ENCODE peak calls at places on chromosome 12, in five cellular contexts. One of them, this sample, is unnamed.

GRCh38 chr12:25463521-25463920 is 89.6 kb downstream of the LMNTD1 start:
- DNase-seq in tibial artery: no peak
- DNase-seq in GM12865: no peak
- DNase-seq in OCI-LY7: no peak
- DNase-seq in CD4-positive, alpha-beta T cell: no peak
- DNase-seq in this sample: no peak

GRCh38 chr12:47939009-47939601 is 24.3 kb upstream of the TMEM106C start:
- DNase-seq in tibial artery: no peak
- DNase-seq in GM12865: no peak
- DNase-seq in OCI-LY7: no peak
- DNase-seq in CD4-positive, alpha-beta T cell: no peak
- DNase-seq in this sample: no peak

GRCh38 chr12:53223391-53224267 is 8.4 kb downstream of the RARG start:
- DNase-seq in tibial artery: peak; percentile 78
- DNase-seq in GM12865: no peak
- DNase-seq in OCI-LY7: no peak
- DNase-seq in CD4-positive, alpha-beta T cell: peak; percentile 26
- DNase-seq in this sample: no peak

GRCh38 chr12:48084066-48084465 is 21.8 kb downstream of the SENP1 start:
- DNase-seq in tibial artery: no peak
- DNase-seq in GM12865: no peak
- DNase-seq in OCI-LY7: peak; percentile 36
- DNase-seq in CD4-positive, alpha-beta T cell: no peak
- DNase-seq in this sample: no peak

GRCh38 chr12:46360908-46361666 is 11.5 kb downstream of the SLC38A2 start:
- DNase-seq in tibial artery: no peak
- DNase-seq in GM12865: peak; percentile 72
- DNase-seq in OCI-LY7: peak; percentile 49
- DNase-seq in CD4-positive, alpha-beta T cell: no peak
- DNase-seq in this sample: no peak

GRCh38 chr12:131007031-131007793 is 53.5 kb downstream of the ADGRD1 start:
- DNase-seq in tibial artery: no peak
- DNase-seq in GM12865: no peak
- DNase-seq in OCI-LY7: no peak
- DNase-seq in CD4-positive, alpha-beta T cell: no peak
- DNase-seq in this sample: no peak

GRCh38 chr12:109088818-109089217 is 4.5 kb downstream of the ALKBH2 start:
- DNase-seq in tibial artery: no peak
- DNase-seq in GM12865: no peak
- DNase-seq in OCI-LY7: no peak
- DNase-seq in CD4-positive, alpha-beta T cell: no peak
- DNase-seq in this sample: no peak

GRCh38 chr12:3622732-3623690 is 129.9 kb downstream of the CRACR2A start:
- DNase-seq in tibial artery: no peak
- DNase-seq in GM12865: peak; percentile 3
- DNase-seq in OCI-LY7: no peak
- DNase-seq in CD4-positive, alpha-beta T cell: no peak
- DNase-seq in this sample: no peak

GRCh38 chr12:12899530-12900380 is 8.4 kb downstream of the GPRC5A start:
- DNase-seq in tibial artery: peak; percentile 75
- DNase-seq in GM12865: peak; percentile 47
- DNase-seq in OCI-LY7: no peak
- DNase-seq in CD4-positive, alpha-beta T cell: no peak
- DNase-seq in this sample: no peak

GRCh38 chr12:104275689-104276088 is 27.9 kb upstream of the EID3 start:
- DNase-seq in tibial artery: no peak
- DNase-seq in GM12865: no peak
- DNase-seq in OCI-LY7: no peak
- DNase-seq in CD4-positive, alpha-beta T cell: no peak
- DNase-seq in this sample: no peak

GRCh38 chr12:116613256-116613655 is 54.1 kb downstream of the MAP1LC3B2 start:
- DNase-seq in tibial artery: no peak
- DNase-seq in GM12865: no peak
- DNase-seq in OCI-LY7: no peak
- DNase-seq in CD4-positive, alpha-beta T cell: no peak
- DNase-seq in this sample: no peak

GRCh38 chr12:106305376-106305775 is 2.8 kb downstream of the TCP11L2 start:
- DNase-seq in tibial artery: no peak
- DNase-seq in GM12865: no peak
- DNase-seq in OCI-LY7: no peak
- DNase-seq in CD4-positive, alpha-beta T cell: no peak
- DNase-seq in this sample: no peak

GRCh38 chr12:21906919-21907642 is 34.1 kb downstream of the ABCC9 start:
- DNase-seq in tibial artery: no peak
- DNase-seq in GM12865: no peak
- DNase-seq in OCI-LY7: no peak
- DNase-seq in CD4-positive, alpha-beta T cell: no peak
- DNase-seq in this sample: no peak

GRCh38 chr12:54941659-54942058 is 42.9 kb downstream of the TESPA1 start:
- DNase-seq in tibial artery: no peak
- DNase-seq in GM12865: no peak
- DNase-seq in OCI-LY7: no peak
- DNase-seq in CD4-positive, alpha-beta T cell: no peak
- DNase-seq in this sample: no peak

GRCh38 chr12:49105504-49106120 is 5.0 kb downstream of the LMBR1L start:
- DNase-seq in tibial artery: no peak
- DNase-seq in GM12865: no peak
- DNase-seq in OCI-LY7: peak; percentile 25
- DNase-seq in CD4-positive, alpha-beta T cell: no peak
- DNase-seq in this sample: no peak

GRCh38 chr12:117329756-117330155 is 31.7 kb downstream of the NOS1 start:
- DNase-seq in tibial artery: no peak
- DNase-seq in GM12865: no peak
- DNase-seq in OCI-LY7: no peak
- DNase-seq in CD4-positive, alpha-beta T cell: no peak
- DNase-seq in this sample: no peak

GRCh38 chr12:19130224-19131019 is 889 bp downstream of the PLEKHA5 start:
- DNase-seq in tibial artery: peak; percentile 67
- DNase-seq in GM12865: no peak
- DNase-seq in OCI-LY7: no peak
- DNase-seq in CD4-positive, alpha-beta T cell: peak; percentile 6
- DNase-seq in this sample: no peak

GRCh38 chr12:50527086-50527726 is 22.4 kb downstream of the DIP2B start:
- DNase-seq in tibial artery: no peak
- DNase-seq in GM12865: no peak
- DNase-seq in OCI-LY7: no peak
- DNase-seq in CD4-positive, alpha-beta T cell: no peak
- DNase-seq in this sample: no peak

GRCh38 chr12:106845910-106846309 is 71.4 kb downstream of the RIC8B start:
- DNase-seq in tibial artery: no peak
- DNase-seq in GM12865: no peak
- DNase-seq in OCI-LY7: no peak
- DNase-seq in CD4-positive, alpha-beta T cell: no peak
- DNase-seq in this sample: no peak

GRCh38 chr12:63787306-63787705 is 7.6 kb downstream of the RXYLT1 start:
- DNase-seq in tibial artery: no peak
- DNase-seq in GM12865: no peak
- DNase-seq in OCI-LY7: no peak
- DNase-seq in CD4-positive, alpha-beta T cell: no peak
- DNase-seq in this sample: no peak

GRCh38 chr12:66014818-66015217 is 115.7 kb downstream of the LLPH start:
- DNase-seq in tibial artery: no peak
- DNase-seq in GM12865: no peak
- DNase-seq in OCI-LY7: no peak
- DNase-seq in CD4-positive, alpha-beta T cell: no peak
- DNase-seq in this sample: no peak

GRCh38 chr12:66011731-66012130 is 118.8 kb downstream of the LLPH start:
- DNase-seq in tibial artery: no peak
- DNase-seq in GM12865: no peak
- DNase-seq in OCI-LY7: no peak
- DNase-seq in CD4-positive, alpha-beta T cell: no peak
- DNase-seq in this sample: no peak

GRCh38 chr12:66008985-66009384 is 121.6 kb downstream of the LLPH start:
- DNase-seq in tibial artery: no peak
- DNase-seq in GM12865: peak; percentile 38
- DNase-seq in OCI-LY7: no peak
- DNase-seq in CD4-positive, alpha-beta T cell: no peak
- DNase-seq in this sample: no peak

GRCh38 chr12:66010787-66011547 is 119.6 kb downstream of the LLPH start:
- DNase-seq in tibial artery: no peak
- DNase-seq in GM12865: no peak
- DNase-seq in OCI-LY7: no peak
- DNase-seq in CD4-positive, alpha-beta T cell: no peak
- DNase-seq in this sample: no peak

GRCh38 chr12:66013224-66013623 is 117.3 kb downstream of the LLPH start:
- DNase-seq in tibial artery: no peak
- DNase-seq in GM12865: no peak
- DNase-seq in OCI-LY7: no peak
- DNase-seq in CD4-positive, alpha-beta T cell: no peak
- DNase-seq in this sample: no peak
- TF ChIP-seq CTCF in tibial artery: no peak
- TF ChIP-seq CTCF in GM12865: no peak
- TF ChIP-seq CTCF in OCI-LY7: no peak
- TF ChIP-seq CTCF in CD4-positive, alpha-beta T cell: no peak
- TF ChIP-seq CTCF in this sample: no peak

DNA sequence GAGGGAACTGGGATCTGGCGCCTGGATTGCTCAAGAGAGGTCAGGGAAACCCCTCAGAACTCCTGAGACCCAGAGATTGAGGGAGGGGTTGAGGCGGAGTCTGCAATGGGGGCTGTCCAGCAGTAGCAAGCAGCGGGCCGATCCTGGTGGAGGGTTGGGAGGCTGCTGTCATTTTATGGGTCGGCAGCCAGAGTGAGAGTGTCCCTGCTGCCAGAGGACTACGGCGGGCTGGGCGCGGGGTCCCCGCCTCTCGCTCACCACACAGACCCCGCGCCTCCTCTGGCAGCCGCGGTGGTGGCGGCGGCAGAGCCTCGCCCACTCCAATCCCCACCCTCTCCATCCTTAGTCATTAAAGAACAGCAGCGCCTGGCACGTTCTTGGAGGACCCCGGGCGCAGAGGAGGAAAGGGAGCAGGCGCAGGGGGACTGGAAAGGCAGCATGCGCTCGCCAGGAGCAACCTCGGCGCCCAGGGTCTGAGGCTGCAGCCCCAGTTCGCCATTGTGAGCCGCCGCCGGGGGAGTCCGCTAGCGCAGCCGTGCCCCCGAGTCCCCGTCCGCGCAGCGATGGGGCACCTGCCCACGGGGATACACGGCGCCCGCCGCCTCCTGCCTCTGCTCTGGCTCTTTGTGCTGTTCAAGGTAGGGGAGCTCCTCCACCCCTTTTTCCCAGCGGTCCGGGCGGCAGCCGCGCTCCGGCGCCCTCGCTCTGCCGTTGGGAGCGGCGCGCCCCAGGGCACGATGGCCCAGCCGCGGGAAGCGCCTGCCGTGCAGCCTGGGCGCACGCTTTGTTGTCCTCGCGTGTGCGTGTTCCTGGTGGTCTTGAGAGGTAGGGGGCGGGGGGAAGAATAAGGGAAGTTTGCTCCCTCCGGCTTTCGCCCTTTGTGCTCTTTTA is at the start of gene PTPRO:
- DNase-seq in tibial artery: no peak
- DNase-seq in GM12865: no peak
- DNase-seq in OCI-LY7: no peak
- DNase-seq in CD4-positive, alpha-beta T cell: no peak
- DNase-seq in this sample: no peak
- TF ChIP-seq CTCF in tibial artery: no peak
- TF ChIP-seq CTCF in GM12865: no peak
- TF ChIP-seq CTCF in OCI-LY7: no peak
- TF ChIP-seq CTCF in CD4-positive, alpha-beta T cell: no peak
- TF ChIP-seq CTCF in this sample: no peak

DNA sequence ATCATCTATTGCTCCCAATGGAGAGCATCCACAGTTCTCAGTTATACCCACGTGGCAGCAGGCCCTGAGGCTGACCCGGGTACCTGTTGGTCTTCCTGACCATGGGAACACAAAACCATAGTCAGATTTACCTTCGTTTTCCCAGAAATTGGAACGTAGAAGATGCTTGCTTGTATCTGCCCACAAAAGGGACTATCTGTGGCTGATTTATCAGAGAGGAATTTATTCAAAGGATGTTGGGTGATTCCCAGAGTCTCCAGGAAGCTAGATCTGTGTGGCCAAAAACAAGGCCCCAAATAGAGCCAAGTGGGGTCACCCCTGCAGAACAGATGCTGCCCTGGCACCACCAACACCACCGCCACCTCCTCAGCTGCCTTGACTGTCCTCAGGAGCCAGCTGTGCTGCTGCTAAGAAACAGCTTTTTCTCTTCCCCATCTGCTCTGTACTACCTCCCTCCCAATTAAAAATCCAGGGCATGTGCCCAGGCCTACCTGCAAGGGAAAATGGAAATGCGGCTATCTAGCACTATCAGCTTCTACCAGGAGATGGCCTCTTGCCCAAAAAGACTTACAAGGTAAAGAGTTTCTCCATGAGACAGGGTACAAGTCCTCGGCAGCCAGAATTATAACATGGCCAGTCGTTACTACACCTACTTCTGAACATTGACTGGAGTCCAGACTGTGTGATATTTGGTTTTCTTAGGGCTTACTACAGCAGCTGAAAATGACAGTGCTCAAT is 128.6 kb upstream of the PLEKHG7 start:
- DNase-seq in tibial artery: no peak
- DNase-seq in GM12865: no peak
- DNase-seq in OCI-LY7: peak; percentile 46
- DNase-seq in CD4-positive, alpha-beta T cell: no peak
- DNase-seq in this sample: no peak
- TF ChIP-seq CTCF in tibial artery: no peak
- TF ChIP-seq CTCF in GM12865: peak; percentile 15
- TF ChIP-seq CTCF in OCI-LY7: peak; percentile 77
- TF ChIP-seq CTCF in CD4-positive, alpha-beta T cell: peak; percentile 18
- TF ChIP-seq CTCF in this sample: no peak

GRCh38 chr12:96890331-96890730 is 16.7 kb upstream of the NEDD1 start:
- DNase-seq in tibial artery: no peak
- DNase-seq in GM12865: no peak
- DNase-seq in OCI-LY7: no peak
- DNase-seq in CD4-positive, alpha-beta T cell: no peak
- DNase-seq in this sample: no peak

GRCh38 chr12:96892104-96892503 is 15.0 kb upstream of the NEDD1 start:
- DNase-seq in tibial artery: no peak
- DNase-seq in GM12865: peak; percentile 44
- DNase-seq in OCI-LY7: no peak
- DNase-seq in CD4-positive, alpha-beta T cell: no peak
- DNase-seq in this sample: no peak

GRCh38 chr12:96886998-96887677 is 19.9 kb upstream of the NEDD1 start:
- DNase-seq in tibial artery: no peak
- DNase-seq in GM12865: peak; percentile 43
- DNase-seq in OCI-LY7: no peak
- DNase-seq in CD4-positive, alpha-beta T cell: no peak
- DNase-seq in this sample: no peak

GRCh38 chr12:96883571-96883970 is 23.5 kb upstream of the NEDD1 start:
- DNase-seq in tibial artery: no peak
- DNase-seq in GM12865: no peak
- DNase-seq in OCI-LY7: no peak
- DNase-seq in CD4-positive, alpha-beta T cell: no peak
- DNase-seq in this sample: no peak

DNA sequence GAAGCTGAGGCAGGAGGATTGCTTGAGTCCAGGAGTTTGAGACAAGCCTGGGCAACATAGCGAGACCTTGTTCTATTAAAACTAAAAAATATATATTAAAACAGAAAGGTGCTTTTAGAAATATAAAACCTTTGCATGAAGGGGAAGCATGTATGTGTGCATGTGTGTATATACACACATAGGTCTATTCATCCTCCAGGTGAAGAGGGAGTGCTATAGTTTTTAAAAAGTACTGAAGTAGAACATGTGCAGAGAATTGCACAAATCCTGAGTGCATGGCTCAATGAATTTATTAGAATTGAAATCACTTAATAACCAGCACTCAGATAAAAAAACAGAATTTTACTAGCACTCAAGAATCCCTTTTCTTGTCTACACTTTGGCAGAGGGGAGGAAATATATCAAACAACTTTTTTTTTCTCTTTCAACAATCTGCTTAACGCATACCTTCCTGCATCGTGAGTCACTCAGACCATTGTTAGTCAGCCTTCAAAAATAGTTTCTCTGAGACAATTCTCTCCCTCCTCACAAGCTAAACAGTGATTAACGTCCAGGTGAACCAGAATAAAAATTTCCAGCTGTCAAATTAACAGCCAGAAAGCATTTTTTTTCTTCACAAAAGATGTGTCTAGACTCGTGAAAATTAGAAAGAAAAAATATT is 17.7 kb upstream of the NEDD1 start:
- DNase-seq in tibial artery: no peak
- DNase-seq in GM12865: peak; percentile 37
- DNase-seq in OCI-LY7: no peak
- DNase-seq in CD4-positive, alpha-beta T cell: no peak
- DNase-seq in this sample: no peak
- TF ChIP-seq CTCF in tibial artery: no peak
- TF ChIP-seq CTCF in GM12865: no peak
- TF ChIP-seq CTCF in OCI-LY7: no peak
- TF ChIP-seq CTCF in CD4-positive, alpha-beta T cell: no peak
- TF ChIP-seq CTCF in this sample: no peak

This sample was measured in natural killer cell.